ENCODE peak calls at places on chromosomes 3 and 15, in four cellular contexts. C is stimulated activated CD8-positive, alpha-beta memory T cell treated with anti-CD3 and anti-CD28 coated beads, Interleukin-7, amount 100 ng/mL, for 24 hours; V is GM12891; X is GM04503. S is an unnamed sample.

GRCh38 chr3:55405436-55405835 is 81.7 kb downstream of the WNT5A start:
- DNase-seq in V (no peak), C (no peak), X (no peak), S (no peak)

GRCh38 chr3:171181907-171182690 is 155.6 kb upstream of the SLC2A2 start:
- DNase-seq in V (no peak), C (no peak), X (no peak), S (no peak)

GRCh38 chr3:112499328-112499727 is at the start of gene BTLA:
- DNase-seq in X (no peak), V (no peak), C (no peak), S (no peak)

GRCh38 chr3:187264051-187264450 is 27.5 kb downstream of the MASP1 start:
- DNase-seq in C (no peak), X (peak; percentile 50), V (no peak), S (no peak)

GRCh38 chr3:99850608-99851007 is 32.9 kb downstream of the CMSS1 start:
- DNase-seq in X (no peak), C (no peak), V (no peak), S (no peak)

GRCh38 chr3:178810173-178810572 is 261.4 kb downstream of the ZMAT3 start:
- DNase-seq in X (no peak), C (no peak), V (no peak), S (no peak)

GRCh38 chr3:149575213-149575961 is 82.4 kb downstream of the WWTR1 start:
- DNase-seq in V (no peak), X (no peak), C (no peak), S (no peak)

GRCh38 chr3:117774130-117774529 is 1064.6 kb downstream of the TUSC7 start:
- DNase-seq in V (no peak), X (no peak), C (no peak), S (no peak)

GRCh38 chr3:125382323-125382722 is 7.2 kb upstream of the ZNF148 start:
- DNase-seq in V (no peak), X (no peak), C (no peak), S (peak; percentile 50)

GRCh38 chr3:196620228-196620627 is 19.3 kb upstream of the NRROS start:
- DNase-seq in C (no peak), X (no peak), V (no peak), S (no peak)

GRCh38 chr15:77060560-77060959 is 10.3 kb downstream of the TSPAN3 start:
- DNase-seq in C (no peak), X (no peak), V (no peak), S (no peak)

GRCh38 chr15:70493376-70493775 is 270.0 kb downstream of the UACA start:
- DNase-seq in X (no peak), C (no peak), V (no peak), S (no peak)

GRCh38 chr3:196339044-196339443 is 856 bp upstream of the TM4SF19 start:
- DNase-seq in X (no peak), V (no peak), C (no peak), S (no peak)

GRCh38 chr3:17195856-17196604 is 311.3 kb downstream of the PLCL2 start:
- DNase-seq in V (peak; percentile 12), X (no peak), C (no peak), S (no peak)

GRCh38 chr15:38814891-38815290 is 250.3 kb upstream of the RASGRP1 start:
- DNase-seq in C (no peak), V (no peak), X (no peak), S (no peak)

GRCh38 chr3:52507359-52507758 is 12.2 kb downstream of the STAB1 start:
- DNase-seq in V (no peak), C (no peak), X (peak; percentile 20), S (no peak)

GRCh38 chr3:69294014-69294771 is 91.7 kb downstream of the FRMD4B start:
- DNase-seq in C (no peak), V (no peak), X (peak; percentile 37), S (no peak)

GRCh38 chr15:89777073-89777820 is 1.1 kb downstream of the MESP2 start:
- DNase-seq in X (no peak), V (no peak), C (no peak), S (no peak)

GRCh38 chr3:30548605-30549004 is 57.8 kb upstream of the TGFBR2 start:
- DNase-seq in X (no peak), V (no peak), C (peak; percentile 8), S (no peak)

GRCh38 chr3:187125319-187126031 is 13.8 kb downstream of the RPL39L start:
- DNase-seq in C (no peak), V (no peak), X (no peak), S (no peak)

GRCh38 chr3:72418856-72419255 is 429.4 kb downstream of the SHQ1 start:
- DNase-seq in V (no peak), C (no peak), X (no peak), S (no peak)

S was measured in left lobe of liver.